ENCODE peak calls at places on chromosome 4, in seven cellular contexts. One of them, this sample, is unnamed.

GRCh38 chr4:47032405-47033106 is 1.2 kb downstream of the GABRB1 start:
- DNase-seq in GM12865: peak
- DNase-seq in neural progenitor cell: peak
- DNase-seq in lung: peak
- DNase-seq in fibroblast of villous mesenchyme: peak
- DNase-seq in lower lobe of right lung: peak
- DNase-seq in epithelial cell of esophagus: peak
- DNase-seq in this sample: no peak

GRCh38 chr4:98199247-98199646 is 56.0 kb upstream of the STPG2 start:
- DNase-seq in GM12865: peak
- DNase-seq in neural progenitor cell: no peak
- DNase-seq in lung: no peak
- DNase-seq in fibroblast of villous mesenchyme: peak
- DNase-seq in lower lobe of right lung: no peak
- DNase-seq in epithelial cell of esophagus: no peak
- DNase-seq in this sample: no peak

GRCh38 chr4:56375458-56375857 is 11.8 kb downstream of the AASDH start:
- DNase-seq in GM12865: no peak
- DNase-seq in neural progenitor cell: no peak
- DNase-seq in lung: no peak
- DNase-seq in fibroblast of villous mesenchyme: no peak
- DNase-seq in lower lobe of right lung: no peak
- DNase-seq in epithelial cell of esophagus: no peak
- DNase-seq in this sample: no peak

GRCh38 chr4:187814737-187815465 is 180.7 kb upstream of the ZFP42 start:
- DNase-seq in GM12865: no peak
- DNase-seq in neural progenitor cell: no peak
- DNase-seq in lung: peak
- DNase-seq in fibroblast of villous mesenchyme: peak
- DNase-seq in lower lobe of right lung: no peak
- DNase-seq in epithelial cell of esophagus: peak
- DNase-seq in this sample: no peak

GRCh38 chr4:14800977-14801376 is 201.3 kb upstream of the CPEB2 start:
- DNase-seq in GM12865: peak
- DNase-seq in neural progenitor cell: no peak
- DNase-seq in lung: no peak
- DNase-seq in fibroblast of villous mesenchyme: no peak
- DNase-seq in lower lobe of right lung: no peak
- DNase-seq in epithelial cell of esophagus: no peak
- DNase-seq in this sample: no peak

GRCh38 chr4:24001945-24002640 is 112.2 kb upstream of the PPARGC1A start:
- DNase-seq in GM12865: no peak
- DNase-seq in neural progenitor cell: no peak
- DNase-seq in lung: no peak
- DNase-seq in fibroblast of villous mesenchyme: peak
- DNase-seq in lower lobe of right lung: no peak
- DNase-seq in epithelial cell of esophagus: peak
- DNase-seq in this sample: no peak

GRCh38 chr4:6944311-6945051 is 34.9 kb downstream of the TBC1D14 start:
- DNase-seq in GM12865: no peak
- DNase-seq in neural progenitor cell: no peak
- DNase-seq in lung: no peak
- DNase-seq in fibroblast of villous mesenchyme: peak
- DNase-seq in lower lobe of right lung: no peak
- DNase-seq in epithelial cell of esophagus: no peak
- DNase-seq in this sample: no peak

GRCh38 chr4:76535603-76536380 is 100.8 kb downstream of the SHROOM3 start:
- DNase-seq in GM12865: no peak
- DNase-seq in neural progenitor cell: no peak
- DNase-seq in lung: no peak
- DNase-seq in fibroblast of villous mesenchyme: peak
- DNase-seq in lower lobe of right lung: no peak
- DNase-seq in epithelial cell of esophagus: no peak
- DNase-seq in this sample: no peak

GRCh38 chr4:80614319-80614718 is 278.8 kb downstream of the CFAP299 start:
- DNase-seq in GM12865: no peak
- DNase-seq in neural progenitor cell: no peak
- DNase-seq in lung: no peak
- DNase-seq in fibroblast of villous mesenchyme: no peak
- DNase-seq in lower lobe of right lung: no peak
- DNase-seq in epithelial cell of esophagus: no peak
- DNase-seq in this sample: no peak

GRCh38 chr4:17189322-17189721 is 290.9 kb upstream of the LDB2 start:
- DNase-seq in GM12865: no peak
- DNase-seq in neural progenitor cell: no peak
- DNase-seq in lung: no peak
- DNase-seq in fibroblast of villous mesenchyme: peak
- DNase-seq in lower lobe of right lung: no peak
- DNase-seq in epithelial cell of esophagus: peak
- DNase-seq in this sample: no peak

GRCh38 chr4:161629694-161630441 is 533.9 kb downstream of the FSTL5 start:
- DNase-seq in GM12865: no peak
- DNase-seq in neural progenitor cell: no peak
- DNase-seq in lung: no peak
- DNase-seq in fibroblast of villous mesenchyme: peak
- DNase-seq in lower lobe of right lung: no peak
- DNase-seq in epithelial cell of esophagus: peak
- DNase-seq in this sample: no peak

GRCh38 chr4:961651-962230 is 11.6 kb downstream of the DGKQ start:
- DNase-seq in GM12865: no peak
- DNase-seq in neural progenitor cell: no peak
- DNase-seq in lung: no peak
- DNase-seq in fibroblast of villous mesenchyme: no peak
- DNase-seq in lower lobe of right lung: no peak
- DNase-seq in epithelial cell of esophagus: peak
- DNase-seq in this sample: no peak

GRCh38 chr4:5754529-5754881 is 43.5 kb downstream of the EVC start:
- DNase-seq in GM12865: no peak
- DNase-seq in neural progenitor cell: no peak
- DNase-seq in lung: no peak
- DNase-seq in fibroblast of villous mesenchyme: no peak
- DNase-seq in lower lobe of right lung: no peak
- DNase-seq in epithelial cell of esophagus: no peak
- DNase-seq in this sample: no peak

GRCh38 chr4:118917582-118917981 is 28.9 kb downstream of the SYNPO2 start:
- DNase-seq in GM12865: no peak
- DNase-seq in neural progenitor cell: no peak
- DNase-seq in lung: no peak
- DNase-seq in fibroblast of villous mesenchyme: no peak
- DNase-seq in lower lobe of right lung: no peak
- DNase-seq in epithelial cell of esophagus: no peak
- DNase-seq in this sample: no peak

GRCh38 chr4:28744066-28744465 is 1883.4 kb downstream of the STIM2 start:
- DNase-seq in GM12865: no peak
- DNase-seq in neural progenitor cell: no peak
- DNase-seq in lung: no peak
- DNase-seq in fibroblast of villous mesenchyme: no peak
- DNase-seq in lower lobe of right lung: no peak
- DNase-seq in epithelial cell of esophagus: peak
- DNase-seq in this sample: no peak

GRCh38 chr4:79408063-79408462 is at the start of gene GK2:
- DNase-seq in GM12865: no peak
- DNase-seq in neural progenitor cell: no peak
- DNase-seq in lung: no peak
- DNase-seq in fibroblast of villous mesenchyme: no peak
- DNase-seq in lower lobe of right lung: no peak
- DNase-seq in epithelial cell of esophagus: no peak
- DNase-seq in this sample: no peak

GRCh38 chr4:154045086-154045485 is 256.2 kb upstream of the SFRP2 start:
- DNase-seq in GM12865: no peak
- DNase-seq in neural progenitor cell: no peak
- DNase-seq in lung: no peak
- DNase-seq in fibroblast of villous mesenchyme: peak
- DNase-seq in lower lobe of right lung: no peak
- DNase-seq in epithelial cell of esophagus: no peak
- DNase-seq in this sample: no peak

GRCh38 chr4:113384600-113384999 is 335.1 kb downstream of the ANK2 start:
- DNase-seq in GM12865: no peak
- DNase-seq in neural progenitor cell: no peak
- DNase-seq in lung: no peak
- DNase-seq in fibroblast of villous mesenchyme: peak
- DNase-seq in lower lobe of right lung: no peak
- DNase-seq in epithelial cell of esophagus: peak
- DNase-seq in this sample: no peak

GRCh38 chr4:135120190-135120589 is 918.6 kb upstream of the PABPC4L start:
- DNase-seq in GM12865: no peak
- DNase-seq in neural progenitor cell: no peak
- DNase-seq in lung: no peak
- DNase-seq in fibroblast of villous mesenchyme: peak
- DNase-seq in lower lobe of right lung: no peak
- DNase-seq in epithelial cell of esophagus: no peak
- DNase-seq in this sample: no peak

GRCh38 chr4:37827030-37827705 is 682 bp downstream of the PGM2 start:
- DNase-seq in GM12865: peak
- DNase-seq in neural progenitor cell: no peak
- DNase-seq in lung: no peak
- DNase-seq in fibroblast of villous mesenchyme: peak
- DNase-seq in lower lobe of right lung: no peak
- DNase-seq in epithelial cell of esophagus: peak
- DNase-seq in this sample: peak

GRCh38 chr4:6043843-6044242 is 25.6 kb upstream of the C4orf50 start:
- DNase-seq in GM12865: no peak
- DNase-seq in neural progenitor cell: no peak
- DNase-seq in lung: no peak
- DNase-seq in fibroblast of villous mesenchyme: no peak
- DNase-seq in lower lobe of right lung: no peak
- DNase-seq in epithelial cell of esophagus: no peak
- DNase-seq in this sample: no peak

DNA sequence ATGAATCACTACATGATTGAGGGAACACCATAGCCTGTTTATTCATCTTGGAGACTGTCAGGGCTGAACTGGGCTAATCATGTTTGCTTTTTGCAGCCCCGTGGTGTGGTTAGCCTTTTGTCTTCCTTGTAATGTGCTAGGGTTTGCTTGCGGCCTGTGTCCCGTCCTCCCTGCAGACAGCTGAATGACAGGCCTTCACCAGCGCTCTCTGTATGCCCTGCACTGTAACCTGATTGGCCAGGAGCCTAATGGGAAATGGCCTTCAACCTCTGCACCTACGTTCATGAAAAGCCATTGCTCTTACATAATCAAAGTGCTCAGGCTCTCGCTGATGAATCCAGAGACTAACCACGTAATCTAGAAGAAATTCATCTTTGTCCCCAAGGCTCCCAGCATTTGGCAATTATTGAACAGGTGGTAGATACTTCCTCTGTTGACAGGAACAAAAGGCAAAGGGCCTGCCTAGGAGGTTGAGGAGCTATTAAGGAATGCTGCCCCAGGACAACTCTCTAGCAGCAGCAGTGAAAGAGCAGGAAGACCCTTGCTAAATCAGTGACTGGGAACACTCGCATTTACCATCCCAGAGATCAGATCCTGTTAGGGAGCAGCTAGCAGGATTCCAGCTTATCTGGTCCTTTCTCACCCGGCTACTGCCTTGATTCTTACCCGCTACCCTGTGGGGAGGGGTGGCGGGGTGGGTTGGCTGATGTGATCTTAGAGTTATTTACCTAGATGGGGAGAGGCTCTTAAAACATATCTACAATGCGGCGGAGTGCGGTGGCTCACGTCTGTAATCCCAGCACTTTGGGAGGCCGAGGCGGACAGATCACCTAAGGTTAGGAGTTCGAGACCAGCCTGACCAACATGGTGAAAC is 42.3 kb upstream of the FAT1 start:
- DNase-seq in GM12865: no peak
- DNase-seq in neural progenitor cell: peak
- DNase-seq in lung: no peak
- DNase-seq in fibroblast of villous mesenchyme: no peak
- DNase-seq in lower lobe of right lung: no peak
- DNase-seq in epithelial cell of esophagus: peak
- DNase-seq in this sample: no peak
- H3K4me3 ChIP-seq in GM12865: no peak
- H3K4me3 ChIP-seq in neural progenitor cell: no peak
- H3K4me3 ChIP-seq in lung: no peak
- H3K4me3 ChIP-seq in fibroblast of villous mesenchyme: no peak
- H3K4me3 ChIP-seq in lower lobe of right lung: no peak
- H3K4me3 ChIP-seq in epithelial cell of esophagus: no peak
- H3K4me3 ChIP-seq in this sample: no peak

DNA sequence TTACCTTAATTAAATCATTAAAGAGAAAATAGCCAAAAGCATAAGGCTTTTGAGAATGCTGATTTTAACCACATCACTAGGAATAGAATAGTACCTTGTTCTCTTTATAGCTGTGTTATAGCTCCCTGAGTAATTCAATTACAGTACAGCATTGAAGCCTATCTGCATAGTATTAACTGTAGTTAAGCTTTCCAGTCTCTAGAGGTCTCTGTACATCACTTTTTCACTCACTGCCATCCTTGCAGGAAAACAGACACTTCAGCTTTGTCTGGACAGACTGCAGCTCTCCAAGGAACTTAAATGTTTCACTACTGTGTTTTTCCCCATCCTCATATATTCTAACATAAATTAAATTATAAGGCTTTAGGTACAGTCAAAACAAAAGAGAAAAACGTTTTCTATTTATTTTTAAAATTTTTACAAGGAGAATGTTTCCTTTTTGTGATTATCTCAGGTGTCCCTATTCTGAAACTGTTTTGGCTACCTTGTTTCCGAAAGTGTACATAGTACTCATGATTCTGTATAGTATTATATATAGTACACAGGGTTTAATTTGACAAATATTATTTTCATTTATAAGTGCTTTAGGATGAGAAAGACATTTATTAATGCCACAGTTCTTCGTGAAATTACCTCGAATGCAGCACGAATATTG is 407.9 kb downstream of the PCDH18 start:
- DNase-seq in GM12865: peak
- DNase-seq in neural progenitor cell: peak
- DNase-seq in lung: no peak
- DNase-seq in fibroblast of villous mesenchyme: peak
- DNase-seq in lower lobe of right lung: no peak
- DNase-seq in epithelial cell of esophagus: peak
- DNase-seq in this sample: peak
- TF ChIP-seq CTCF in GM12865: peak
- TF ChIP-seq CTCF in neural progenitor cell: peak
- TF ChIP-seq CTCF in lung: peak
- TF ChIP-seq CTCF in fibroblast of villous mesenchyme: peak
- TF ChIP-seq CTCF in lower lobe of right lung: peak
- TF ChIP-seq CTCF in epithelial cell of esophagus: peak
- TF ChIP-seq CTCF in this sample: peak

GRCh38 chr4:48986654-48987164 is 634 bp downstream of the CWH43 start:
- DNase-seq in GM12865: no peak
- DNase-seq in neural progenitor cell: no peak
- DNase-seq in lung: no peak
- DNase-seq in fibroblast of villous mesenchyme: no peak
- DNase-seq in lower lobe of right lung: peak
- DNase-seq in epithelial cell of esophagus: no peak
- DNase-seq in this sample: no peak
- H3K4me3 ChIP-seq in GM12865: no peak
- H3K4me3 ChIP-seq in neural progenitor cell: peak
- H3K4me3 ChIP-seq in lung: no peak
- H3K4me3 ChIP-seq in fibroblast of villous mesenchyme: no peak
- H3K4me3 ChIP-seq in lower lobe of right lung: no peak
- H3K4me3 ChIP-seq in epithelial cell of esophagus: peak
- H3K4me3 ChIP-seq in this sample: no peak

DNA sequence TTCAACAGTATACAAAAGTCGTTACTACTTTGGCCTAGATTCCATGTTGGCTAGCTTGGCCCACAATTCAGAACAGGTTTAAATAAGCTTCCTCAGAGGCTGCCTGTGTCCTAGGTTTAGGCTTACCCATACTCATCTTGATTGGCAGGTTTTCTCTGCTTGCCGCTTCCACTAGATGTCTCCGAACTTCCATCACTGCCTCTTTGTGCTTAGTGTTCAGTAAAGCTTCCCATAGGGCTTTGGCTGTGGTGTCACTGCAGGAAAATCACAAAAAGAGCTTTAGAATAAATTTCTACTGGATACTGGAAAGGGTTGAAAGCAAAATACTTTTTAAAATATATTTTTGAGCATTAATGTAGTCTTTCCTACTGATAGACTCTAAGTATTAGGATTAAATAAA is 52.4 kb downstream of the SCFD2 start:
- DNase-seq in GM12865: no peak
- DNase-seq in neural progenitor cell: peak
- DNase-seq in lung: no peak
- DNase-seq in fibroblast of villous mesenchyme: no peak
- DNase-seq in lower lobe of right lung: no peak
- DNase-seq in epithelial cell of esophagus: peak
- DNase-seq in this sample: peak
- TF ChIP-seq CTCF in GM12865: no peak
- TF ChIP-seq CTCF in neural progenitor cell: peak
- TF ChIP-seq CTCF in lung: no peak
- TF ChIP-seq CTCF in fibroblast of villous mesenchyme: peak
- TF ChIP-seq CTCF in lower lobe of right lung: no peak
- TF ChIP-seq CTCF in epithelial cell of esophagus: peak
- TF ChIP-seq CTCF in this sample: peak